ENCODE peak calls at places on chromosome 12, in four cellular contexts. J is K562, B is Panc1, K is HCT116. E is an unnamed sample.

GRCh38 chr12:28443337-28443736 is 253.1 kb downstream of the CCDC91 start:
- DNase-seq in J (no peak), B (no peak), K (no peak), E (no peak)

GRCh38 chr12:111141205-111141604 is 220.8 kb upstream of the MYL2 start:
- DNase-seq in J (no peak), B (no peak), K (no peak), E (no peak)

GRCh38 chr12:104172564-104172935 is 34.5 kb upstream of the NFYB start:
- DNase-seq in J (no peak), B (no peak), K (no peak), E (no peak)

GRCh38 chr12:109900752-109901580 is 892 bp downstream of the TCHP start:
- DNase-seq in J (peak; percentile 56), B (no peak), K (no peak), E (no peak)

GRCh38 chr12:20212658-20213387 is 155.5 kb upstream of the PDE3A start:
- DNase-seq in J (no peak), B (no peak), K (peak; percentile 82), E (no peak)

GRCh38 chr12:28652239-28652638 is 462.0 kb downstream of the CCDC91 start:
- DNase-seq in J (no peak), B (no peak), K (no peak), E (no peak)

GRCh38 chr12:125071456-125071855 is 6.2 kb downstream of the AACS start:
- DNase-seq in J (no peak), B (no peak), K (no peak), E (no peak)

GRCh38 chr12:34398366-34398705 is 376.0 kb downstream of the ALG10 start:
- DNase-seq in J (peak; percentile 0), B (no peak), K (no peak), E (no peak)

GRCh38 chr12:115885040-115885439 is 392.5 kb downstream of the MED13L start:
- DNase-seq in J (no peak), B (no peak), K (no peak), E (no peak)

GRCh38 chr12:96220902-96221301 is 26.7 kb downstream of the ELK3 start:
- DNase-seq in J (no peak), B (no peak), K (no peak), E (no peak)

GRCh38 chr12:40093512-40093911 is 12.4 kb downstream of the SLC2A13 start:
- DNase-seq in J (no peak), B (no peak), K (no peak), E (no peak)

GRCh38 chr12:63068857-63069442 is 82.1 kb downstream of the AVPR1A start:
- DNase-seq in J (peak; percentile 13), B (peak; percentile 28), K (peak; percentile 55), E (peak; percentile 33)

GRCh38 chr12:90682398-90682797 is 272.6 kb downstream of the CCER1 start:
- DNase-seq in J (no peak), B (no peak), K (no peak), E (no peak)

GRCh38 chr12:99087278-99087677 is 442.2 kb downstream of the APAF1 start:
- DNase-seq in J (no peak), B (no peak), K (no peak), E (no peak)

GRCh38 chr12:5043589-5044419 is at the start of gene KCNA5:
- DNase-seq in J (no peak), B (no peak), K (no peak), E (no peak)

GRCh38 chr12:106341086-106341879 is 16.3 kb upstream of the POLR3B start:
- DNase-seq in J (no peak), B (no peak), K (no peak), E (no peak)

GRCh38 chr12:67826148-67826547 is 163.1 kb upstream of the IFNG-AS1 start:
- DNase-seq in J (no peak), B (no peak), K (no peak), E (no peak)

GRCh38 chr12:8628731-8629130 is 16.1 kb upstream of the AICDA start:
- DNase-seq in J (no peak), B (no peak), K (no peak), E (no peak)

GRCh38 chr12:105574056-105574715 is 243.7 kb downstream of the C12orf75 start:
- DNase-seq in J (no peak), B (no peak), K (no peak), E (no peak)

GRCh38 chr12:41521872-41522379 is 333.8 kb downstream of the PDZRN4 start:
- DNase-seq in J (no peak), B (peak; percentile 27), K (no peak), E (no peak)

GRCh38 chr12:12689672-12690287 is 6.2 kb downstream of the GPR19 start:
- DNase-seq in J (no peak), B (no peak), K (no peak), E (no peak)

GRCh38 chr12:42145197-42145549 is 499 bp upstream of the GXYLT1 start:
- DNase-seq in J (peak; percentile 26), B (no peak), K (no peak), E (no peak)

GRCh38 chr12:95986635-95987535 is 9.3 kb downstream of the HAL start:
- DNase-seq in J (no peak), B (no peak), K (no peak), E (no peak)

DNA sequence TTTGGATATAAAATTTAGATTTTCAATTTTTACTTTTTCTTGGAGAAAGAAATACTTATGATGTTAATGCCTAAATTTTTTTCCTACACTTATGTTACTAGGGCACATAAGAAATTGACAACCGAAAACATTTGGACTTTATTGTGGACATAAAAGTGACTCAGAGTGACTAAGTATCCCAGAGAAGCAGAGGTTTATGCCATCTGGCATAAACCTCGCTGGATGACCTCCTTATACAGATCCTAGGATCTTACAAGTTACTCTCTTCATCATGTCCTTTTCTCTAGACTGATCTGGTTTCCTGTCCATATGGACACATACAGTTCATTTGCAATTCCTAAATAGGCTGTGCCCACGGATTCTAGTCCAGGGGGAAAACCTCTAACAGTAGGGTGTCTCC is 89.8 kb downstream of the RERG start:
- DNase-seq in J (no peak), B (no peak), K (no peak), E (no peak)
- TF ChIP-seq TCF7L2 in J (no peak), B (no peak), K (no peak), E (no peak)

GRCh38 chr12:6954316-6954710 is 3.2 kb downstream of the PTPN6 start:
- DNase-seq in J (no peak), B (no peak), K (no peak), E (no peak)

GRCh38 chr12:6952121-6952859 is 1.1 kb downstream of the PTPN6 start:
- DNase-seq in J (no peak), B (no peak), K (no peak), E (no peak)

GRCh38 chr12:6954754-6955461 is 3.8 kb downstream of the PTPN6 start:
- DNase-seq in J (no peak), B (no peak), K (no peak), E (no peak)

GRCh38 chr12:6952860-6953416 is 1.8 kb downstream of the PTPN6 start:
- DNase-seq in J (no peak), B (no peak), K (no peak), E (no peak)

GRCh38 chr12:6953417-6954315 is 2.5 kb downstream of the PTPN6 start:
- DNase-seq in J (no peak), B (no peak), K (no peak), E (no peak)
- TF ChIP-seq TCF7L2 in J (no peak), B (no peak), K (no peak), E (no peak)

DNA sequence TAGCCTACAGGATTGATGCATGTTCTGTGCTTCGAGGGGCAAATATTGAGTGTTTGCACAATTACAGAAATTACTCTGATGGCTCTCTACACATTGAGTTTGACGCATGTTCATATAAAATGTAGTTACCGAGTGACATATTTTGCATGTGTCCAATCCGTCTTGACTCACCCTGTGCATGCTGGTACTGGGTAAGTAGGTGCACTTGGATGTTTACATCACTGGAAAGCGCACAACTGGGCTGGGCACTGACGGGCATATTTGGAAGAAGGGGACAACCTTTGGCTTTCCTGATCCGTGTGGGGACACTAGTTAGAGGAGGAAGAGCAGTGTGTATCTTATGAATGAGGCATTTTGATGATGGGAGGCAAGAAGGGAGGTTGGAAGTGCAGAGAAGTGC is 4.9 kb upstream of the KRT6A start:
- DNase-seq in J (no peak), B (no peak), K (no peak), E (no peak)
- TF ChIP-seq TCF7L2 in J (no peak), B (no peak), K (no peak), E (no peak)

GRCh38 chr12:32499048-32499447 is 99.7 kb downstream of the FGD4 start:
- DNase-seq in J (no peak), B (no peak), K (no peak), E (no peak)
- TF ChIP-seq TCF7L2 in J (no peak), B (no peak), K (no peak), E (no peak)

DNA sequence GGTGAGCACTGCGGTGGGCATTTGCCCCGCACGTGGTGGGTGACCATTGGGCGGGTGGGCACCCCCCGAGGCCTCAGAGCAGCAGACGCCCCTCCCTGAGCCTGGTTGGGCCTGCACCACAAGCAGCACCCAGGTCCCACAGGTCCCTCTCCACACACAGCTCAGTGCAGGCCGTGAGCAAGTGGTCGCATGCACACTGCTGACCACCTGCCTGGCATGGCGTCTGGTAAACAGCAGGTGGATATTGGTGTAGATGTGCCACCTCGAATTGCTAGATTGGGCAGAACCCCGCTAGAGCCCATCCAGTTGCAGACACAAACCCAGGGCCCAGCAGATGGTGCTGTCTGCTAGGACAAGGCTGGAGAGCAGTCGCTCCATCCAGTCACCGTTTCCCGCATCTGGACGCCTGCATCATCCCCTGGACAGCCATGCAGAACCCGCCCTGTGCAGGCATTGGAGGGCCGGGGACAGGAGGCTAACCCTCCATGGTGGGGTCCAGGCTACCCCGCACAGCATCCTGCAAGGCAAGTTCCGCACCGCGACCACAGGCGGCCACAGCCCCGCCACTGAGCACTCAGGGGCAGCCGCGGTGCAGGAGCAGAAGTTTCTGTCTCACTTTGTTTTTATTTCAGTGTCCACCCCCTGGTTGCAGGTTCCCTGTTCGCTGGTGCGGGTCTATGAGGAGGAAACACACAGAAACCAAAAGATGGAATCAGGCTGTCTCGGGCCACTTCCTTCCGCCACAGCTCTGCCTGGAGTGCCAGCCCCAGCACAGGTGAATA is 45.6 kb upstream of the RIMBP2 start:
- DNase-seq in J (peak; percentile 72), B (no peak), K (peak; percentile 29), E (peak; percentile 54)
- TF ChIP-seq TCF7L2 in J (no peak), B (no peak), K (no peak), E (no peak)

DNA sequence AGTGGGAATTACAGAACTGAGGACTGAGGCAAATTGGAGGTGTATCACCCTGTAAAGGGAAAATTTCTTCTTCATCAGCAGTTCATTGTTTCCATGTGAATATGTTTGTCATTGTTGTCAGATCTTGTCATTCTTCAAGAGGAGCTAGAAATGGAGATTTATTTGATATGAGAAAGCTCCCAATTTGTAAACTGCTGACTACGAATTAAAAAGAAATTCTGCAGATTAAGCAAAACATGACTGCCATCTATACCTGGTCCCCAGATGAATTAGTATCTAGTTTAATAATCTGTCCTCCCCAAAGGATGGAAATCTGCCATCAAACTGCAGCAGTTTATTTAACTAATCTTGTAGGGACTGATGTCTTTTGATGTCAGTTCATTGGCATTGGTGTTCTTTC is 162.8 kb downstream of the TRHDE start:
- DNase-seq in J (no peak), B (no peak), K (no peak), E (no peak)
- TF ChIP-seq TCF7L2 in J (no peak), B (no peak), K (no peak), E (no peak)

GRCh38 chr12:50014342-50014741 is 11.0 kb downstream of the RACGAP1 start:
- DNase-seq in J (no peak), B (no peak), K (no peak), E (no peak)

GRCh38 chr12:50018968-50019367 is 6.3 kb downstream of the RACGAP1 start:
- DNase-seq in J (peak; percentile 49), B (no peak), K (no peak), E (no peak)

GRCh38 chr12:50017047-50017446 is 8.2 kb downstream of the RACGAP1 start:
- DNase-seq in J (no peak), B (no peak), K (no peak), E (no peak)

GRCh38 chr12:50019524-50019923 is 5.8 kb downstream of the RACGAP1 start:
- DNase-seq in J (no peak), B (no peak), K (no peak), E (no peak)

GRCh38 chr12:50017653-50018052 is 7.6 kb downstream of the RACGAP1 start:
- DNase-seq in J (no peak), B (no peak), K (no peak), E (no peak)
- TF ChIP-seq TCF7L2 in J (no peak), B (no peak), K (no peak), E (no peak)